ENCODE peak calls at places on chromosomes 5 and 9, in five cellular contexts. A is stimulated activated naive CD8-positive, alpha-beta T cell treated with anti-CD3 and anti-CD28 coated beads, Interleukin-15, amount 100 ng/mL, for 72 hours; H is H7; U is stimulated activated CD4-positive, alpha-beta T cell treated with anti-CD3 and anti-CD28 coated beads, Interleukin-4, amount 100 ng/mL, for 48 hours; B is type B pancreatic cell. T is an unnamed sample.

GRCh38 chr9:37383876-37384715 is 38.4 kb upstream of the GRHPR start:
- DNase-seq in B (no peak), U (no peak), H (no peak), A (no peak), T (no peak)

GRCh38 chr5:94276751-94277150 is 341.7 kb downstream of the KIAA0825 start:
- DNase-seq in U (no peak), B (no peak), A (no peak), H (no peak), T (no peak)

GRCh38 chr5:172283862-172284274 is 304 bp upstream of the UBTD2 start:
- DNase-seq in U (peak; percentile 74), A (peak; percentile 75), B (peak; percentile 92), H (peak; percentile 99), T (peak; percentile 96)

GRCh38 chr5:81963544-81963943 is 8.3 kb upstream of the ATG10 start:
- DNase-seq in A (no peak), H (no peak), B (no peak), U (no peak), T (no peak)

GRCh38 chr5:127705120-127705892 is 2.1 kb downstream of the CCDC192 start:
- DNase-seq in B (no peak), H (no peak), A (no peak), U (no peak), T (peak; percentile 54)

GRCh38 chr5:35938518-35939227 is at the start of gene CAPSL:
- DNase-seq in U (no peak), A (no peak), B (no peak), H (peak; percentile 84), T (peak; percentile 81)

GRCh38 chr5:109529520-109529919 is 119.7 kb upstream of the PJA2 start:
- DNase-seq in B (no peak), U (no peak), H (no peak), A (no peak), T (no peak)

GRCh38 chr9:21081451-21081850 is 3.7 kb upstream of the IFNB1 start:
- DNase-seq in A (no peak), U (no peak), H (no peak), B (no peak), T (no peak)

GRCh38 chr5:119355636-119356383 is at the start of gene TNFAIP8:
- DNase-seq in U (peak; percentile 81), H (peak; percentile 86), B (no peak), A (peak; percentile 84), T (peak; percentile 78)

GRCh38 chr9:37386988-37387387 is 35.5 kb upstream of the GRHPR start:
- DNase-seq in A (no peak), U (no peak), B (no peak), H (no peak), T (no peak)

GRCh38 chr9:129459550-129460322 is 161.2 kb downstream of the C9orf50 start:
- DNase-seq in H (no peak), B (no peak), A (peak; percentile 47), U (peak; percentile 52), T (no peak)

GRCh38 chr9:89160797-89161196 is 17.8 kb downstream of the SHC3 start:
- DNase-seq in H (no peak), B (no peak), A (no peak), U (no peak), T (no peak)

GRCh38 chr9:34636791-34637355 is 714 bp downstream of the SIGMAR1 start:
- DNase-seq in U (no peak), B (no peak), H (no peak), A (no peak), T (no peak)

GRCh38 chr5:88377705-88378656 is 109.3 kb upstream of the TMEM161B start:
- DNase-seq in H (no peak), A (no peak), U (no peak), B (no peak), T (peak; percentile 9)

GRCh38 chr9:119639287-119639955 is 270.2 kb upstream of the BRINP1 start:
- DNase-seq in H (peak; percentile 22), U (no peak), B (no peak), A (no peak), T (peak; percentile 61)

GRCh38 chr5:131609774-131610173 is 25.3 kb downstream of the RAPGEF6 start:
- DNase-seq in U (no peak), H (no peak), B (no peak), A (no peak), T (no peak)

GRCh38 chr9:86034863-86035734 is 64.3 kb downstream of the GOLM1 start:
- DNase-seq in H (peak; percentile 82), U (peak; percentile 4), B (no peak), A (peak; percentile 13), T (peak; percentile 49)

GRCh38 chr5:149471406-149472183 is 79.6 kb downstream of the CSNK1A1 start:
- DNase-seq in H (no peak), B (no peak), A (no peak), U (no peak), T (peak; percentile 71)